ENCODE peak calls at places on chromosomes 7 and 10, in five cellular contexts. S, Q, G, I and Z are unnamed samples.

GRCh38 chr7:47473499-47474210 is 108.3 kb downstream of the TNS3 start:
- DNase-seq in S (no peak), Q (no peak), G (no peak), I (no peak), Z (no peak)

GRCh38 chr7:84043661-84044191 is 150.9 kb downstream of the SEMA3A start:
- DNase-seq in S (no peak), Q (no peak), G (no peak), I (no peak), Z (no peak)

GRCh38 chr7:116417593-116418345 is 81.8 kb upstream of the CAV2 start:
- DNase-seq in S (no peak), Q (no peak), G (no peak), I (no peak), Z (no peak)

GRCh38 chr10:11993834-11994468 is 48.7 kb downstream of the UPF2 start:
- DNase-seq in S (no peak), Q (no peak), G (no peak), I (no peak), Z (no peak)

GRCh38 chr10:124697443-124697836 is 46.7 kb downstream of the FAM53B start:
- DNase-seq in S (no peak), Q (no peak), G (no peak), I (no peak), Z (no peak)

GRCh38 chr7:145224775-145225174 is 388.9 kb upstream of the TPK1 start:
- DNase-seq in S (no peak), Q (no peak), G (peak; percentile 78), I (peak; percentile 37), Z (no peak)

GRCh38 chr10:98074315-98074911 is 44.0 kb upstream of the CRTAC1 start:
- DNase-seq in S (no peak), Q (no peak), G (peak; percentile 72), I (peak; percentile 13), Z (no peak)

GRCh38 chr7:154338709-154339108 is 286.5 kb downstream of the DPP6 start:
- DNase-seq in S (no peak), Q (no peak), G (no peak), I (no peak), Z (no peak)

GRCh38 chr10:18260308-18260971 is 120.2 kb downstream of the CACNB2 start:
- DNase-seq in S (no peak), Q (no peak), G (peak; percentile 54), I (peak; percentile 14), Z (no peak)

GRCh38 chr7:132575336-132575986 is 809 bp downstream of the PLXNA4 start:
- DNase-seq in S (no peak), Q (no peak), G (peak; percentile 83), I (peak; percentile 70), Z (no peak)

GRCh38 chr7:14457567-14458453 is 444.7 kb downstream of the DGKB start:
- DNase-seq in S (peak; percentile 1), Q (peak; percentile 36), G (peak; percentile 86), I (peak; percentile 78), Z (peak; percentile 69)

GRCh38 chr10:33273295-33274002 is 61.0 kb downstream of the NRP1 start:
- DNase-seq in S (no peak), Q (peak; percentile 81), G (peak; percentile 63), I (no peak), Z (peak; percentile 83)

GRCh38 chr10:4763960-4764428 is 62.0 kb upstream of the AKR1E2 start:
- DNase-seq in S (no peak), Q (no peak), G (no peak), I (no peak), Z (no peak)

GRCh38 chr10:29615195-29615594 is 19.6 kb downstream of the SVIL start:
- DNase-seq in S (no peak), Q (no peak), G (no peak), I (no peak), Z (no peak)

GRCh38 chr10:110529596-110530011 is 31.9 kb downstream of the DUSP5 start:
- DNase-seq in S (no peak), Q (no peak), G (peak; percentile 92), I (peak; percentile 90), Z (no peak)

GRCh38 chr10:78337646-78338391 is 304.2 kb downstream of the RPS24 start:
- DNase-seq in S (no peak), Q (peak; percentile 3), G (peak; percentile 40), I (no peak), Z (no peak)

GRCh38 chr10:472241-472910 is 217.1 kb downstream of the DIP2C start:
- DNase-seq in S (no peak), Q (no peak), G (peak; percentile 68), I (no peak), Z (no peak)

GRCh38 chr10:48682265-48682664 is 2.4 kb upstream of the WDFY4 start:
- DNase-seq in S (no peak), Q (no peak), G (no peak), I (no peak), Z (no peak)

GRCh38 chr10:12605580-12606405 is 256.4 kb downstream of the CAMK1D start:
- DNase-seq in S (peak; percentile 20), Q (peak; percentile 80), G (no peak), I (no peak), Z (peak; percentile 87)

GRCh38 chr7:100191775-100192174 is 14.1 kb downstream of the STAG3 start:
- DNase-seq in S (no peak), Q (no peak), G (no peak), I (no peak), Z (no peak)

GRCh38 chr7:87413029-87413428 is 62.5 kb downstream of the ABCB4 start:
- DNase-seq in S (no peak), Q (no peak), G (no peak), I (no peak), Z (no peak)

GRCh38 chr10:77637474-77637985 is at the start of gene KCNMA1:
- DNase-seq in S (no peak), Q (no peak), G (peak; percentile 78), I (peak; percentile 25), Z (no peak)

GRCh38 chr7:4205828-4206227 is 476.3 kb upstream of the FOXK1 start:
- DNase-seq in S (no peak), Q (no peak), G (no peak), I (no peak), Z (no peak)

GRCh38 chr10:35910234-35910633 is 268.1 kb upstream of the FZD8 start:
- DNase-seq in S (no peak), Q (no peak), G (no peak), I (peak; percentile 32), Z (no peak)

GRCh38 chr10:72784551-72785421 is 92.8 kb downstream of the MCU start:
- DNase-seq in S (no peak), Q (no peak), G (peak; percentile 80), I (peak; percentile 94), Z (no peak)

GRCh38 chr10:32005050-32005449 is 51.2 kb downstream of the KIF5B start:
- DNase-seq in S (peak; percentile 21), Q (no peak), G (peak; percentile 79), I (peak; percentile 76), Z (no peak)

GRCh38 chr7:16223963-16224707 is 197.2 kb downstream of the CRPPA start:
- DNase-seq in S (no peak), Q (no peak), G (no peak), I (no peak), Z (no peak)

GRCh38 chr10:116210588-116211346 is 62.2 kb downstream of the GFRA1 start:
- DNase-seq in S (no peak), Q (no peak), G (no peak), I (no peak), Z (no peak)

GRCh38 chr7:48177271-48177670 is 6.0 kb downstream of the ABCA13 start:
- DNase-seq in S (no peak), Q (no peak), G (no peak), I (no peak), Z (no peak)

GRCh38 chr10:30705086-30705624 is 75.6 kb upstream of the LYZL2 start:
- DNase-seq in S (no peak), Q (no peak), G (no peak), I (no peak), Z (no peak)

GRCh38 chr10:133067152-133068090 is 20.3 kb upstream of the ADGRA1 start:
- DNase-seq in S (no peak), Q (no peak), G (no peak), I (no peak), Z (no peak)